ENCODE peak calls at places on chromosomes 5 and 9, in ten cellular contexts. One of them, this sample, is unnamed.

GRCh38 chr9:119453980-119454379 is 84.7 kb upstream of the BRINP1 start:
- DNase-seq in Peyer's patch: no peak
- DNase-seq in ELF-1: no peak
- DNase-seq in renal cortical epithelial cell: no peak
- DNase-seq in stomach: no peak
- DNase-seq in foreskin fibroblast: no peak
- DNase-seq in uterus: no peak
- DNase-seq in stimulated activated naive CD8-positive, alpha-beta T cell treated with anti-CD3 and anti-CD28 coated beads, Interleukin-15, Interleukin-2, amounts not matched to agents 100 U/mL and 50 U/mL, for 24 hours: no peak
- DNase-seq in NCI-H82: peak; percentile 7
- DNase-seq in T-helper 2 cell: no peak
- DNase-seq in this sample: no peak

GRCh38 chr5:133113331-133114061 is 61.7 kb downstream of the HSPA4 start:
- DNase-seq in Peyer's patch: no peak
- DNase-seq in ELF-1: peak; percentile 42
- DNase-seq in renal cortical epithelial cell: peak; percentile 16
- DNase-seq in stomach: no peak
- DNase-seq in foreskin fibroblast: peak; percentile 19
- DNase-seq in uterus: no peak
- DNase-seq in stimulated activated naive CD8-positive, alpha-beta T cell treated with anti-CD3 and anti-CD28 coated beads, Interleukin-15, Interleukin-2, amounts not matched to agents 100 U/mL and 50 U/mL, for 24 hours: peak; percentile 61
- DNase-seq in NCI-H82: no peak
- DNase-seq in T-helper 2 cell: peak; percentile 35
- DNase-seq in this sample: no peak

GRCh38 chr5:40557486-40557885 is 122.2 kb upstream of the PTGER4 start:
- DNase-seq in Peyer's patch: no peak
- DNase-seq in ELF-1: no peak
- DNase-seq in renal cortical epithelial cell: peak; percentile 16
- DNase-seq in stomach: no peak
- DNase-seq in foreskin fibroblast: peak; percentile 21
- DNase-seq in uterus: no peak
- DNase-seq in stimulated activated naive CD8-positive, alpha-beta T cell treated with anti-CD3 and anti-CD28 coated beads, Interleukin-15, Interleukin-2, amounts not matched to agents 100 U/mL and 50 U/mL, for 24 hours: no peak
- DNase-seq in NCI-H82: no peak
- DNase-seq in T-helper 2 cell: no peak
- DNase-seq in this sample: no peak

GRCh38 chr9:126938332-126938731 is 23.8 kb downstream of the RALGPS1 start:
- DNase-seq in Peyer's patch: no peak
- DNase-seq in ELF-1: no peak
- DNase-seq in renal cortical epithelial cell: peak; percentile 28
- DNase-seq in stomach: no peak
- DNase-seq in foreskin fibroblast: no peak
- DNase-seq in uterus: no peak
- DNase-seq in stimulated activated naive CD8-positive, alpha-beta T cell treated with anti-CD3 and anti-CD28 coated beads, Interleukin-15, Interleukin-2, amounts not matched to agents 100 U/mL and 50 U/mL, for 24 hours: no peak
- DNase-seq in NCI-H82: no peak
- DNase-seq in T-helper 2 cell: no peak
- DNase-seq in this sample: no peak

GRCh38 chr5:149796025-149796424 is 65.9 kb downstream of the PPARGC1B start:
- DNase-seq in Peyer's patch: no peak
- DNase-seq in ELF-1: no peak
- DNase-seq in renal cortical epithelial cell: no peak
- DNase-seq in stomach: no peak
- DNase-seq in foreskin fibroblast: no peak
- DNase-seq in uterus: no peak
- DNase-seq in stimulated activated naive CD8-positive, alpha-beta T cell treated with anti-CD3 and anti-CD28 coated beads, Interleukin-15, Interleukin-2, amounts not matched to agents 100 U/mL and 50 U/mL, for 24 hours: no peak
- DNase-seq in NCI-H82: peak; percentile 17
- DNase-seq in T-helper 2 cell: no peak
- DNase-seq in this sample: peak; percentile 23

GRCh38 chr9:33797837-33798236 is 2.5 kb downstream of the PRSS3 start:
- DNase-seq in Peyer's patch: no peak
- DNase-seq in ELF-1: no peak
- DNase-seq in renal cortical epithelial cell: no peak
- DNase-seq in stomach: no peak
- DNase-seq in foreskin fibroblast: no peak
- DNase-seq in uterus: no peak
- DNase-seq in stimulated activated naive CD8-positive, alpha-beta T cell treated with anti-CD3 and anti-CD28 coated beads, Interleukin-15, Interleukin-2, amounts not matched to agents 100 U/mL and 50 U/mL, for 24 hours: no peak
- DNase-seq in NCI-H82: no peak
- DNase-seq in T-helper 2 cell: no peak
- DNase-seq in this sample: no peak

GRCh38 chr5:39208471-39208870 is 10.9 kb downstream of the FYB1 start:
- DNase-seq in Peyer's patch: no peak
- DNase-seq in ELF-1: no peak
- DNase-seq in renal cortical epithelial cell: no peak
- DNase-seq in stomach: no peak
- DNase-seq in foreskin fibroblast: no peak
- DNase-seq in uterus: no peak
- DNase-seq in stimulated activated naive CD8-positive, alpha-beta T cell treated with anti-CD3 and anti-CD28 coated beads, Interleukin-15, Interleukin-2, amounts not matched to agents 100 U/mL and 50 U/mL, for 24 hours: peak; percentile 48
- DNase-seq in NCI-H82: no peak
- DNase-seq in T-helper 2 cell: no peak
- DNase-seq in this sample: no peak

GRCh38 chr5:170238456-170238855 is 5.7 kb downstream of the C5orf58 start:
- DNase-seq in Peyer's patch: no peak
- DNase-seq in ELF-1: no peak
- DNase-seq in renal cortical epithelial cell: no peak
- DNase-seq in stomach: no peak
- DNase-seq in foreskin fibroblast: no peak
- DNase-seq in uterus: no peak
- DNase-seq in stimulated activated naive CD8-positive, alpha-beta T cell treated with anti-CD3 and anti-CD28 coated beads, Interleukin-15, Interleukin-2, amounts not matched to agents 100 U/mL and 50 U/mL, for 24 hours: no peak
- DNase-seq in NCI-H82: no peak
- DNase-seq in T-helper 2 cell: no peak
- DNase-seq in this sample: no peak

GRCh38 chr9:120177121-120177520 is 402.8 kb downstream of the CDK5RAP2 start:
- DNase-seq in Peyer's patch: no peak
- DNase-seq in ELF-1: no peak
- DNase-seq in renal cortical epithelial cell: no peak
- DNase-seq in stomach: no peak
- DNase-seq in foreskin fibroblast: no peak
- DNase-seq in uterus: no peak
- DNase-seq in stimulated activated naive CD8-positive, alpha-beta T cell treated with anti-CD3 and anti-CD28 coated beads, Interleukin-15, Interleukin-2, amounts not matched to agents 100 U/mL and 50 U/mL, for 24 hours: no peak
- DNase-seq in NCI-H82: no peak
- DNase-seq in T-helper 2 cell: no peak
- DNase-seq in this sample: no peak

GRCh38 chr9:97059661-97060060 is 20.7 kb upstream of the CTSV start:
- DNase-seq in Peyer's patch: no peak
- DNase-seq in ELF-1: no peak
- DNase-seq in renal cortical epithelial cell: peak; percentile 75
- DNase-seq in stomach: no peak
- DNase-seq in foreskin fibroblast: no peak
- DNase-seq in uterus: no peak
- DNase-seq in stimulated activated naive CD8-positive, alpha-beta T cell treated with anti-CD3 and anti-CD28 coated beads, Interleukin-15, Interleukin-2, amounts not matched to agents 100 U/mL and 50 U/mL, for 24 hours: no peak
- DNase-seq in NCI-H82: no peak
- DNase-seq in T-helper 2 cell: no peak
- DNase-seq in this sample: no peak

GRCh38 chr9:127903557-127904475 is 4.4 kb upstream of the ST6GALNAC6 start:
- DNase-seq in Peyer's patch: peak; percentile 73
- DNase-seq in ELF-1: peak; percentile 72
- DNase-seq in renal cortical epithelial cell: peak; percentile 25
- DNase-seq in stomach: peak; percentile 68
- DNase-seq in foreskin fibroblast: no peak
- DNase-seq in uterus: peak; percentile 78
- DNase-seq in stimulated activated naive CD8-positive, alpha-beta T cell treated with anti-CD3 and anti-CD28 coated beads, Interleukin-15, Interleukin-2, amounts not matched to agents 100 U/mL and 50 U/mL, for 24 hours: peak; percentile 96
- DNase-seq in NCI-H82: peak; percentile 49
- DNase-seq in T-helper 2 cell: peak; percentile 49
- DNase-seq in this sample: no peak

GRCh38 chr5:143499480-143500114 is 96.1 kb upstream of the NR3C1 start:
- DNase-seq in Peyer's patch: no peak
- DNase-seq in ELF-1: no peak
- DNase-seq in renal cortical epithelial cell: no peak
- DNase-seq in stomach: no peak
- DNase-seq in foreskin fibroblast: no peak
- DNase-seq in uterus: no peak
- DNase-seq in stimulated activated naive CD8-positive, alpha-beta T cell treated with anti-CD3 and anti-CD28 coated beads, Interleukin-15, Interleukin-2, amounts not matched to agents 100 U/mL and 50 U/mL, for 24 hours: no peak
- DNase-seq in NCI-H82: peak; percentile 36
- DNase-seq in T-helper 2 cell: no peak
- DNase-seq in this sample: no peak

GRCh38 chr9:88574993-88575392 is 40.0 kb downstream of the NXNL2 start:
- DNase-seq in Peyer's patch: no peak
- DNase-seq in ELF-1: no peak
- DNase-seq in renal cortical epithelial cell: peak; percentile 43
- DNase-seq in stomach: no peak
- DNase-seq in foreskin fibroblast: peak; percentile 50
- DNase-seq in uterus: peak; percentile 56
- DNase-seq in stimulated activated naive CD8-positive, alpha-beta T cell treated with anti-CD3 and anti-CD28 coated beads, Interleukin-15, Interleukin-2, amounts not matched to agents 100 U/mL and 50 U/mL, for 24 hours: no peak
- DNase-seq in NCI-H82: no peak
- DNase-seq in T-helper 2 cell: no peak
- DNase-seq in this sample: no peak

GRCh38 chr5:68646142-68646541 is 430.6 kb downstream of the PIK3R1 start:
- DNase-seq in Peyer's patch: no peak
- DNase-seq in ELF-1: no peak
- DNase-seq in renal cortical epithelial cell: peak; percentile 21
- DNase-seq in stomach: no peak
- DNase-seq in foreskin fibroblast: no peak
- DNase-seq in uterus: no peak
- DNase-seq in stimulated activated naive CD8-positive, alpha-beta T cell treated with anti-CD3 and anti-CD28 coated beads, Interleukin-15, Interleukin-2, amounts not matched to agents 100 U/mL and 50 U/mL, for 24 hours: no peak
- DNase-seq in NCI-H82: no peak
- DNase-seq in T-helper 2 cell: no peak
- DNase-seq in this sample: no peak

GRCh38 chr5:109689740-109690455 is at the start of gene MAN2A1:
- DNase-seq in Peyer's patch: peak; percentile 90
- DNase-seq in ELF-1: peak; percentile 67
- DNase-seq in renal cortical epithelial cell: no peak
- DNase-seq in stomach: peak; percentile 79
- DNase-seq in foreskin fibroblast: peak; percentile 69
- DNase-seq in uterus: peak; percentile 70
- DNase-seq in stimulated activated naive CD8-positive, alpha-beta T cell treated with anti-CD3 and anti-CD28 coated beads, Interleukin-15, Interleukin-2, amounts not matched to agents 100 U/mL and 50 U/mL, for 24 hours: peak; percentile 75
- DNase-seq in NCI-H82: peak; percentile 68
- DNase-seq in T-helper 2 cell: peak; percentile 55
- DNase-seq in this sample: peak; percentile 58

GRCh38 chr5:72622152-72622760 is 115.0 kb upstream of the ZNF366 start:
- DNase-seq in Peyer's patch: no peak
- DNase-seq in ELF-1: no peak
- DNase-seq in renal cortical epithelial cell: no peak
- DNase-seq in stomach: no peak
- DNase-seq in foreskin fibroblast: no peak
- DNase-seq in uterus: no peak
- DNase-seq in stimulated activated naive CD8-positive, alpha-beta T cell treated with anti-CD3 and anti-CD28 coated beads, Interleukin-15, Interleukin-2, amounts not matched to agents 100 U/mL and 50 U/mL, for 24 hours: no peak
- DNase-seq in NCI-H82: no peak
- DNase-seq in T-helper 2 cell: no peak
- DNase-seq in this sample: no peak

GRCh38 chr5:66982514-66982913 is 214.1 kb downstream of the CD180 start:
- DNase-seq in Peyer's patch: no peak
- DNase-seq in ELF-1: no peak
- DNase-seq in renal cortical epithelial cell: no peak
- DNase-seq in stomach: no peak
- DNase-seq in foreskin fibroblast: no peak
- DNase-seq in uterus: no peak
- DNase-seq in stimulated activated naive CD8-positive, alpha-beta T cell treated with anti-CD3 and anti-CD28 coated beads, Interleukin-15, Interleukin-2, amounts not matched to agents 100 U/mL and 50 U/mL, for 24 hours: no peak
- DNase-seq in NCI-H82: no peak
- DNase-seq in T-helper 2 cell: no peak
- DNase-seq in this sample: no peak

GRCh38 chr5:150289551-150290390 is at the start of gene CAMK2A:
- DNase-seq in Peyer's patch: peak; percentile 39
- DNase-seq in ELF-1: peak; percentile 77
- DNase-seq in renal cortical epithelial cell: no peak
- DNase-seq in stomach: no peak
- DNase-seq in foreskin fibroblast: no peak
- DNase-seq in uterus: no peak
- DNase-seq in stimulated activated naive CD8-positive, alpha-beta T cell treated with anti-CD3 and anti-CD28 coated beads, Interleukin-15, Interleukin-2, amounts not matched to agents 100 U/mL and 50 U/mL, for 24 hours: no peak
- DNase-seq in NCI-H82: peak; percentile 50
- DNase-seq in T-helper 2 cell: no peak
- DNase-seq in this sample: no peak

GRCh38 chr5:24750356-24750755 is 105.6 kb upstream of the CDH10 start:
- DNase-seq in Peyer's patch: no peak
- DNase-seq in ELF-1: no peak
- DNase-seq in renal cortical epithelial cell: no peak
- DNase-seq in stomach: no peak
- DNase-seq in foreskin fibroblast: no peak
- DNase-seq in uterus: no peak
- DNase-seq in stimulated activated naive CD8-positive, alpha-beta T cell treated with anti-CD3 and anti-CD28 coated beads, Interleukin-15, Interleukin-2, amounts not matched to agents 100 U/mL and 50 U/mL, for 24 hours: no peak
- DNase-seq in NCI-H82: no peak
- DNase-seq in T-helper 2 cell: no peak
- DNase-seq in this sample: no peak

GRCh38 chr5:76144892-76145291 is 61.7 kb downstream of the SV2C start:
- DNase-seq in Peyer's patch: no peak
- DNase-seq in ELF-1: peak; percentile 42
- DNase-seq in renal cortical epithelial cell: no peak
- DNase-seq in stomach: no peak
- DNase-seq in foreskin fibroblast: no peak
- DNase-seq in uterus: no peak
- DNase-seq in stimulated activated naive CD8-positive, alpha-beta T cell treated with anti-CD3 and anti-CD28 coated beads, Interleukin-15, Interleukin-2, amounts not matched to agents 100 U/mL and 50 U/mL, for 24 hours: no peak
- DNase-seq in NCI-H82: peak; percentile 11
- DNase-seq in T-helper 2 cell: no peak
- DNase-seq in this sample: no peak

GRCh38 chr5:143673676-143674468 is 138.1 kb upstream of the HMHB1 start:
- DNase-seq in Peyer's patch: no peak
- DNase-seq in ELF-1: no peak
- DNase-seq in renal cortical epithelial cell: peak; percentile 19
- DNase-seq in stomach: peak; percentile 29
- DNase-seq in foreskin fibroblast: no peak
- DNase-seq in uterus: no peak
- DNase-seq in stimulated activated naive CD8-positive, alpha-beta T cell treated with anti-CD3 and anti-CD28 coated beads, Interleukin-15, Interleukin-2, amounts not matched to agents 100 U/mL and 50 U/mL, for 24 hours: no peak
- DNase-seq in NCI-H82: no peak
- DNase-seq in T-helper 2 cell: no peak
- DNase-seq in this sample: no peak

GRCh38 chr9:114143214-114143613 is 12.1 kb upstream of the COL27A1 start:
- DNase-seq in Peyer's patch: no peak
- DNase-seq in ELF-1: no peak
- DNase-seq in renal cortical epithelial cell: no peak
- DNase-seq in stomach: no peak
- DNase-seq in foreskin fibroblast: no peak
- DNase-seq in uterus: no peak
- DNase-seq in stimulated activated naive CD8-positive, alpha-beta T cell treated with anti-CD3 and anti-CD28 coated beads, Interleukin-15, Interleukin-2, amounts not matched to agents 100 U/mL and 50 U/mL, for 24 hours: no peak
- DNase-seq in NCI-H82: peak; percentile 20
- DNase-seq in T-helper 2 cell: no peak
- DNase-seq in this sample: no peak

GRCh38 chr5:78508231-78508765 is 140.3 kb downstream of the LHFPL2 start:
- DNase-seq in Peyer's patch: no peak
- DNase-seq in ELF-1: peak; percentile 77
- DNase-seq in renal cortical epithelial cell: no peak
- DNase-seq in stomach: no peak
- DNase-seq in foreskin fibroblast: no peak
- DNase-seq in uterus: no peak
- DNase-seq in stimulated activated naive CD8-positive, alpha-beta T cell treated with anti-CD3 and anti-CD28 coated beads, Interleukin-15, Interleukin-2, amounts not matched to agents 100 U/mL and 50 U/mL, for 24 hours: no peak
- DNase-seq in NCI-H82: no peak
- DNase-seq in T-helper 2 cell: no peak
- DNase-seq in this sample: peak; percentile 53

GRCh38 chr5:157955541-157956172 is 96.7 kb upstream of the CLINT1 start:
- DNase-seq in Peyer's patch: no peak
- DNase-seq in ELF-1: no peak
- DNase-seq in renal cortical epithelial cell: peak; percentile 56
- DNase-seq in stomach: no peak
- DNase-seq in foreskin fibroblast: no peak
- DNase-seq in uterus: no peak
- DNase-seq in stimulated activated naive CD8-positive, alpha-beta T cell treated with anti-CD3 and anti-CD28 coated beads, Interleukin-15, Interleukin-2, amounts not matched to agents 100 U/mL and 50 U/mL, for 24 hours: no peak
- DNase-seq in NCI-H82: no peak
- DNase-seq in T-helper 2 cell: no peak
- DNase-seq in this sample: no peak

GRCh38 chr5:14870347-14871083 is 1.1 kb downstream of the ANKH start:
- DNase-seq in Peyer's patch: no peak
- DNase-seq in ELF-1: peak; percentile 21
- DNase-seq in renal cortical epithelial cell: no peak
- DNase-seq in stomach: peak; percentile 31
- DNase-seq in foreskin fibroblast: no peak
- DNase-seq in uterus: peak; percentile 19
- DNase-seq in stimulated activated naive CD8-positive, alpha-beta T cell treated with anti-CD3 and anti-CD28 coated beads, Interleukin-15, Interleukin-2, amounts not matched to agents 100 U/mL and 50 U/mL, for 24 hours: peak; percentile 73
- DNase-seq in NCI-H82: peak; percentile 69
- DNase-seq in T-helper 2 cell: peak; percentile 58
- DNase-seq in this sample: peak; percentile 16

GRCh38 chr9:128254855-128255759 is 20.7 kb downstream of the GOLGA2 start:
- DNase-seq in Peyer's patch: peak; percentile 69
- DNase-seq in ELF-1: peak; percentile 87
- DNase-seq in renal cortical epithelial cell: no peak
- DNase-seq in stomach: peak; percentile 71
- DNase-seq in foreskin fibroblast: no peak
- DNase-seq in uterus: peak; percentile 46
- DNase-seq in stimulated activated naive CD8-positive, alpha-beta T cell treated with anti-CD3 and anti-CD28 coated beads, Interleukin-15, Interleukin-2, amounts not matched to agents 100 U/mL and 50 U/mL, for 24 hours: peak; percentile 77
- DNase-seq in NCI-H82: peak; percentile 85
- DNase-seq in T-helper 2 cell: peak; percentile 38
- DNase-seq in this sample: peak; percentile 82

GRCh38 chr9:89786650-89787049 is 181.8 kb downstream of the GADD45G start:
- DNase-seq in Peyer's patch: no peak
- DNase-seq in ELF-1: no peak
- DNase-seq in renal cortical epithelial cell: peak; percentile 19
- DNase-seq in stomach: peak; percentile 60
- DNase-seq in foreskin fibroblast: no peak
- DNase-seq in uterus: no peak
- DNase-seq in stimulated activated naive CD8-positive, alpha-beta T cell treated with anti-CD3 and anti-CD28 coated beads, Interleukin-15, Interleukin-2, amounts not matched to agents 100 U/mL and 50 U/mL, for 24 hours: no peak
- DNase-seq in NCI-H82: no peak
- DNase-seq in T-helper 2 cell: no peak
- DNase-seq in this sample: no peak

GRCh38 chr9:35937227-35937626 is 20.7 kb downstream of the OR2S2 start:
- DNase-seq in Peyer's patch: no peak
- DNase-seq in ELF-1: no peak
- DNase-seq in renal cortical epithelial cell: no peak
- DNase-seq in stomach: no peak
- DNase-seq in foreskin fibroblast: no peak
- DNase-seq in uterus: no peak
- DNase-seq in stimulated activated naive CD8-positive, alpha-beta T cell treated with anti-CD3 and anti-CD28 coated beads, Interleukin-15, Interleukin-2, amounts not matched to agents 100 U/mL and 50 U/mL, for 24 hours: no peak
- DNase-seq in NCI-H82: no peak
- DNase-seq in T-helper 2 cell: no peak
- DNase-seq in this sample: no peak

This sample was measured in HEK293T.